ENCODE peak calls at places on chromosomes 6 and 20, in six cellular contexts. E, H, Z, B, T and A are unnamed samples.

GRCh38 chr6:105753184-105754097 is 332.7 kb upstream of the PRDM1 start:
- DNase-seq in E (peak), B (no peak), H (peak), Z (no peak), T (peak), A (no peak)

GRCh38 chr6:124028117-124028516 is 224.5 kb downstream of the NKAIN2 start:
- DNase-seq in E (no peak), B (peak), H (peak), Z (no peak), T (no peak), A (no peak)

GRCh38 chr6:41577865-41578713 is 31.9 kb downstream of the FOXP4 start:
- DNase-seq in H (peak), Z (peak), E (peak), T (peak), B (no peak), A (no peak)

GRCh38 chr20:50415516-50416268 is 94.5 kb upstream of the PTPN1 start:
- DNase-seq in E (peak), Z (peak), T (peak), H (no peak), B (no peak), A (no peak)

GRCh38 chr20:55472704-55473103 is 532.6 kb downstream of the CBLN4 start:
- DNase-seq in Z (no peak), E (no peak), H (no peak), T (no peak), B (no peak), A (no peak)

GRCh38 chr6:142680308-142680707 is 264.7 kb downstream of the HIVEP2 start:
- DNase-seq in Z (no peak), E (no peak), B (no peak), H (no peak), T (no peak), A (no peak)

GRCh38 chr6:40947876-40948514 is 91.0 kb downstream of the UNC5CL start:
- DNase-seq in B (no peak), Z (no peak), H (no peak), T (no peak), E (no peak), A (no peak)

GRCh38 chr6:135088232-135088760 is 33.7 kb upstream of the HBS1L start:
- DNase-seq in H (no peak), E (no peak), T (no peak), B (no peak), Z (no peak), A (no peak)

GRCh38 chr6:161215876-161216615 is 57.8 kb downstream of the AGPAT4 start:
- DNase-seq in T (no peak), E (no peak), B (no peak), H (no peak), Z (no peak), A (no peak)